ENCODE peak calls at places on chromosomes 2 and 18, in four cellular contexts. One of them, this sample, is unnamed. For H3K36me3, the result is how much of the 10 kb centered on the place peaks cover.

GRCh38 chr2:16653799-16654198 is 11.8 kb downstream of the CYRIA start:
- DNase-seq in IMR-90: no peak
- DNase-seq in gastrocnemius medialis: no peak
- DNase-seq in heart left ventricle: no peak
- DNase-seq in this sample: no peak

GRCh38 chr18:48975817-48976649 is 25.3 kb upstream of the SMAD7 start:
- DNase-seq in IMR-90: peak
- DNase-seq in gastrocnemius medialis: peak
- DNase-seq in heart left ventricle: peak
- DNase-seq in this sample: no peak

GRCh38 chr2:207113403-207113802 is 52.3 kb downstream of the KLF7 start:
- DNase-seq in IMR-90: no peak
- DNase-seq in gastrocnemius medialis: no peak
- DNase-seq in heart left ventricle: no peak
- DNase-seq in this sample: no peak

GRCh38 chr18:22683196-22683676 is 249.9 kb upstream of the RBBP8 start:
- DNase-seq in IMR-90: peak
- DNase-seq in gastrocnemius medialis: no peak
- DNase-seq in heart left ventricle: no peak
- DNase-seq in this sample: no peak

GRCh38 chr18:48065601-48065995 is 135.1 kb upstream of the SMAD2 start:
- DNase-seq in IMR-90: no peak
- DNase-seq in gastrocnemius medialis: no peak
- DNase-seq in heart left ventricle: no peak
- DNase-seq in this sample: no peak

GRCh38 chr2:23386422-23387220 is 1.6 kb downstream of the KLHL29 start:
- DNase-seq in IMR-90: no peak
- DNase-seq in gastrocnemius medialis: no peak
- DNase-seq in heart left ventricle: no peak
- DNase-seq in this sample: no peak

GRCh38 chr2:99217929-99218501 is 37.0 kb downstream of the MRPL30 start:
- DNase-seq in IMR-90: peak
- DNase-seq in gastrocnemius medialis: no peak
- DNase-seq in heart left ventricle: no peak
- DNase-seq in this sample: no peak

GRCh38 chr2:60837123-60837522 is 44.3 kb upstream of the REL start:
- DNase-seq in IMR-90: no peak
- DNase-seq in gastrocnemius medialis: no peak
- DNase-seq in heart left ventricle: no peak
- DNase-seq in this sample: no peak

GRCh38 chr2:149924028-149924427 is 336.5 kb upstream of the MMADHC start:
- DNase-seq in IMR-90: peak
- DNase-seq in gastrocnemius medialis: no peak
- DNase-seq in heart left ventricle: no peak
- DNase-seq in this sample: no peak

GRCh38 chr2:105763076-105763475 is 18.4 kb downstream of the NCK2 start:
- DNase-seq in IMR-90: no peak
- DNase-seq in gastrocnemius medialis: no peak
- DNase-seq in heart left ventricle: no peak
- DNase-seq in this sample: no peak

GRCh38 chr2:505931-506330 is 171.3 kb downstream of the TMEM18 start:
- DNase-seq in IMR-90: no peak
- DNase-seq in gastrocnemius medialis: no peak
- DNase-seq in heart left ventricle: no peak
- DNase-seq in this sample: no peak

GRCh38 chr2:49616800-49617199 is 462.5 kb upstream of the FSHR start:
- DNase-seq in IMR-90: no peak
- DNase-seq in gastrocnemius medialis: no peak
- DNase-seq in heart left ventricle: no peak
- DNase-seq in this sample: no peak

GRCh38 chr2:215787565-215788178 is 225.7 kb downstream of the MREG start:
- DNase-seq in IMR-90: no peak
- DNase-seq in gastrocnemius medialis: no peak
- DNase-seq in heart left ventricle: no peak
- DNase-seq in this sample: no peak

GRCh38 chr2:121635371-121635770 is 13.9 kb downstream of the CLASP1 start:
- DNase-seq in IMR-90: no peak
- DNase-seq in gastrocnemius medialis: no peak
- DNase-seq in heart left ventricle: no peak
- DNase-seq in this sample: no peak

GRCh38 chr2:157327621-157328102 is 2.0 kb upstream of the ERMN start:
- DNase-seq in IMR-90: peak
- DNase-seq in gastrocnemius medialis: peak
- DNase-seq in heart left ventricle: peak
- DNase-seq in this sample: peak

GRCh38 chr18:37179384-37179783 is 350.5 kb downstream of the KIAA1328 start:
- DNase-seq in IMR-90: no peak
- DNase-seq in gastrocnemius medialis: no peak
- DNase-seq in heart left ventricle: no peak
- DNase-seq in this sample: no peak

GRCh38 chr18:79625195-79625923 is 54.2 kb upstream of the CTDP1 start:
- DNase-seq in IMR-90: peak
- DNase-seq in gastrocnemius medialis: no peak
- DNase-seq in heart left ventricle: no peak
- DNase-seq in this sample: no peak

GRCh38 chr2:157874997-157875719 is 972 bp downstream of the ACVR1 start:
- DNase-seq in IMR-90: peak
- DNase-seq in gastrocnemius medialis: no peak
- DNase-seq in heart left ventricle: no peak
- DNase-seq in this sample: no peak

GRCh38 chr2:20050104-20050711 is 1.2 kb downstream of the LAPTM4A start:
- DNase-seq in IMR-90: peak
- DNase-seq in gastrocnemius medialis: no peak
- DNase-seq in heart left ventricle: no peak
- DNase-seq in this sample: no peak

GRCh38 chr2:113304702-113305101 is 26.0 kb upstream of the PAX8 start:
- DNase-seq in IMR-90: no peak
- DNase-seq in gastrocnemius medialis: peak
- DNase-seq in heart left ventricle: no peak
- DNase-seq in this sample: no peak

GRCh38 chr2:189091253-189091652 is 88.3 kb downstream of the COL5A2 start:
- DNase-seq in IMR-90: peak
- DNase-seq in gastrocnemius medialis: no peak
- DNase-seq in heart left ventricle: no peak
- DNase-seq in this sample: no peak

GRCh38 chr18:79792096-79792987 is 5.4 kb upstream of the KCNG2 start:
- DNase-seq in IMR-90: no peak
- DNase-seq in gastrocnemius medialis: no peak
- DNase-seq in heart left ventricle: no peak
- DNase-seq in this sample: no peak

GRCh38 chr2:236250909-236251579 is 13.2 kb downstream of the ASB18 start:
- DNase-seq in IMR-90: no peak
- DNase-seq in gastrocnemius medialis: peak
- DNase-seq in heart left ventricle: no peak
- DNase-seq in this sample: no peak

GRCh38 chr2:129861666-129862288 is 117.7 kb upstream of the RAB6C start:
- DNase-seq in IMR-90: no peak
- DNase-seq in gastrocnemius medialis: no peak
- DNase-seq in heart left ventricle: no peak
- DNase-seq in this sample: no peak

GRCh38 chr2:65040414-65041261 is 15.6 kb upstream of the CEP68 start:
- DNase-seq in IMR-90: peak
- DNase-seq in gastrocnemius medialis: peak
- DNase-seq in heart left ventricle: peak
- DNase-seq in this sample: peak

GRCh38 chr2:230664128-230664527 is 48.5 kb upstream of the CAB39 start:
- DNase-seq in IMR-90: peak
- DNase-seq in gastrocnemius medialis: no peak
- DNase-seq in heart left ventricle: peak
- DNase-seq in this sample: no peak

GRCh38 chr2:219736196-219736595 is 108.8 kb downstream of the SLC4A3 start:
- DNase-seq in IMR-90: peak
- DNase-seq in gastrocnemius medialis: no peak
- DNase-seq in heart left ventricle: no peak
- DNase-seq in this sample: no peak

GRCh38 chr18:63317982-63318881 is 1.3 kb downstream of the BCL2 start:
- DNase-seq in IMR-90: no peak
- DNase-seq in gastrocnemius medialis: peak
- DNase-seq in heart left ventricle: peak
- DNase-seq in this sample: peak

GRCh38 chr2:127049927-127050802 is 56.8 kb downstream of the BIN1 start:
- DNase-seq in IMR-90: peak
- DNase-seq in gastrocnemius medialis: no peak
- DNase-seq in heart left ventricle: peak
- DNase-seq in this sample: no peak

GRCh38 chr2:113974727-113975126 is 84.8 kb downstream of the ACTR3 start:
- DNase-seq in IMR-90: no peak
- DNase-seq in gastrocnemius medialis: no peak
- DNase-seq in heart left ventricle: no peak
- DNase-seq in this sample: no peak

GRCh38 chr2:101120124-101120996 is 30.8 kb downstream of the TBC1D8 start:
- DNase-seq in IMR-90: peak
- DNase-seq in gastrocnemius medialis: peak
- DNase-seq in heart left ventricle: peak
- DNase-seq in this sample: peak

GRCh38 chr2:85772019-85772745 is 18.4 kb downstream of the ATOH8 start:
- DNase-seq in IMR-90: peak
- DNase-seq in gastrocnemius medialis: peak
- DNase-seq in heart left ventricle: peak
- DNase-seq in this sample: peak

GRCh38 chr2:172373076-172373475 is 54.3 kb upstream of the ITGA6 start:
- DNase-seq in IMR-90: no peak
- DNase-seq in gastrocnemius medialis: no peak
- DNase-seq in heart left ventricle: no peak
- DNase-seq in this sample: no peak

GRCh38 chr2:20643060-20643459 is 7.8 kb downstream of the HS1BP3 start:
- DNase-seq in IMR-90: no peak
- DNase-seq in gastrocnemius medialis: no peak
- DNase-seq in heart left ventricle: peak
- DNase-seq in this sample: no peak

GRCh38 chr2:81195017-81195773 is 890.6 kb upstream of the LRRTM1 start:
- DNase-seq in IMR-90: no peak
- DNase-seq in gastrocnemius medialis: no peak
- DNase-seq in heart left ventricle: peak
- DNase-seq in this sample: no peak

DNA sequence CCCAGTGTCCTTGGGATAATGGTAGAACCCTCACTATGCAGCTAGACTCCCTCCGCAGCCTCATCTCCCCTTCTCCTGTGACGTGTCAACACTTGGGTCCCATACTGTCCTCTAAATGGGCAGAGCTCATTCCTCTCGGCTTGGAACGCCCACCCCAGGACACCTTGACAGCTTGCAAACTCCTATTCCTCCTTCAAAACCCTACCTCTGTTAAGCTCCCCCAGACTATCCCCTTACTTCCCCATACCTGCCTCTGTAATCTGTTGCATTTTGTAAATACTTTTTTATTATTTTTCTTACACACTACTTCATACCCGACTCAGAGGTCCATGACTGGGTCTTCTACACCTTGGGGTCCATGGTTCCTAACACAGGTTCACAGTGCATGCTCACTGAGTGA is 28.0 kb downstream of the STEAP3 start:
- DNase-seq in IMR-90: no peak
- DNase-seq in gastrocnemius medialis: no peak
- DNase-seq in heart left ventricle: no peak
- DNase-seq in this sample: no peak
- H3K36me3 ChIP-seq in IMR-90: under half
- H3K36me3 ChIP-seq in gastrocnemius medialis: under half
- H3K36me3 ChIP-seq in heart left ventricle: under half
- H3K36me3 ChIP-seq in this sample: under half

DNA sequence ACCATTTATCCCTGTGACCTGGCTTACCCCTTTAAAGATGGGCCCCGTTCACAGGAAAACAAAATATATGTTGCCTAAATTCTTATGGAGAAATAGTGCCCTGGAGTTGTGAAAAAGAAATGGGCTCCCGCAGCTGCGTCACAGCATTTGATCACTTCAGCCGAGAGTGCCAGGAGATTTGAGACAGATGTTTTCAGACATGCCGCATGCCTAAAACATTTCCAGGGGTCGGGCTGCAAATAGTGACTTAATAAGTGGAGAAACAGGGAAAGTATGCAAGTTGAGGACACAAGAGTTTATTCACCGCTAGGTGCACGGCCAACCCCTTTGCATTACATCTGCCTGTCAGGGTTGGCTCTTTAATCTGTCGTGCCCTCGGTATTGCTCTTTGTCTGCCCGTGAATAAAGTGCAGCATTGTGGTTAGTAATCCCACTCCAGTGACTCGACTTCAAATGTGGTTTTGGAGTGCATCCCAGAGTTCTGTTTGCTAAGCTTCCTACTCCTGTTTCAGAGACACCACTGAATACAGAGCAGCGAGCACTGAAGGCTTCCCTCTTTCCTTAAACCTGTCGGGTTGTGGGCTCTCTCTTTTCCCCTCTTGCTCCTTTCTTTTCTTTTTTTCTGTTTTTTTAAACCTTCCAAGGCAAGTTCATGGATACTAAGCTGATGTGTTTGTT is 187.5 kb downstream of the LTBP1 start:
- DNase-seq in IMR-90: peak
- DNase-seq in gastrocnemius medialis: peak
- DNase-seq in heart left ventricle: no peak
- DNase-seq in this sample: no peak
- TF ChIP-seq POLR2A in IMR-90: peak
- TF ChIP-seq POLR2A in gastrocnemius medialis: peak
- TF ChIP-seq POLR2A in heart left ventricle: no peak
- TF ChIP-seq POLR2A in this sample: no peak

GRCh38 chr2:241492174-241492565 is 16.2 kb downstream of the STK25 start:
- DNase-seq in IMR-90: no peak
- DNase-seq in gastrocnemius medialis: no peak
- DNase-seq in heart left ventricle: no peak
- DNase-seq in this sample: no peak
- H3K36me3 ChIP-seq in IMR-90: under half
- H3K36me3 ChIP-seq in gastrocnemius medialis: under half
- H3K36me3 ChIP-seq in heart left ventricle: under half
- H3K36me3 ChIP-seq in this sample: under half

DNA sequence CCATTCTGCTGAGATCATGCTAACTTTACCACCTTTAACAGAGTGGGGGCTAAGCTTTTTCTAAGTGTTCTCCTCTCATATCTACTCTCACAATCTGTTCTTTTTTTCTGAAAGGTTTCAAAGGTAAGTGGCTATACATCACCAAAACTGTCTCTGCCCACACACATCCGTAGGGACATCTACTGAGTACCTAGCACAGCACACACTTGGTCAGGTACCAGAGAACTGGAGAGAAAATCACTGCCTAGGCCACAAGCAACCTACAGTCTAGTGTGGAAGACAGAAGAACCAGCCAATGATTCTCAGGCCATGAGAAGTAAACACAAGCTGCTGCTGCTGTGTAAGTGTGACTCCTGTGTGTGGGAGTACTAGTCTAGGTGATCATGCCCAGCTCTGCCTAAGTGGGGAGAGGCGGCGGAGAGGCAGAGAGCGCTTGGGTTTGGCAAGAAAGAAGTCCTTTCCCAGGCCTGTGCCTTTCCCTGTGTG is 176.1 kb upstream of the ZFP36L2 start:
- DNase-seq in IMR-90: peak
- DNase-seq in gastrocnemius medialis: no peak
- DNase-seq in heart left ventricle: no peak
- DNase-seq in this sample: no peak
- TF ChIP-seq POLR2A in IMR-90: no peak
- TF ChIP-seq POLR2A in gastrocnemius medialis: no peak
- TF ChIP-seq POLR2A in heart left ventricle: no peak
- TF ChIP-seq POLR2A in this sample: no peak

GRCh38 chr2:1644427-1644826 is 99.9 kb downstream of the PXDN start:
- DNase-seq in IMR-90: no peak
- DNase-seq in gastrocnemius medialis: no peak
- DNase-seq in heart left ventricle: no peak
- DNase-seq in this sample: no peak
- H3K36me3 ChIP-seq in IMR-90: half or more
- H3K36me3 ChIP-seq in gastrocnemius medialis: under half
- H3K36me3 ChIP-seq in heart left ventricle: under half
- H3K36me3 ChIP-seq in this sample: under half

This sample was measured in esophagus squamous epithelium.